ENCODE peak calls at places on chromosomes 6 and 20, in nine cellular contexts. One of them, this sample, is unnamed.

GRCh38 chr20:64037498-64038213 is 1.7 kb downstream of the C20orf204 start:
- DNase-seq in thoracic aorta: no peak
- DNase-seq in glutamatergic neuron: no peak
- DNase-seq in MCF 10A: no peak
- DNase-seq in prostate gland: no peak
- DNase-seq in GM10248: peak; percentile 63
- DNase-seq in lower leg skin: no peak
- DNase-seq in heart left ventricle: no peak
- DNase-seq in GM12865: peak; percentile 80
- DNase-seq in this sample: peak; percentile 76

GRCh38 chr6:5569491-5569890 is 308.2 kb downstream of the FARS2 start:
- DNase-seq in prostate gland: no peak
- DNase-seq in glutamatergic neuron: no peak
- DNase-seq in thoracic aorta: no peak
- DNase-seq in heart left ventricle: no peak
- DNase-seq in GM10248: no peak
- DNase-seq in lower leg skin: no peak
- DNase-seq in GM12865: no peak
- DNase-seq in MCF 10A: peak; percentile 22
- DNase-seq in this sample: no peak

GRCh38 chr20:34293589-34293988 is 9.6 kb downstream of the AHCY start:
- DNase-seq in lower leg skin: no peak
- DNase-seq in glutamatergic neuron: no peak
- DNase-seq in GM12865: no peak
- DNase-seq in prostate gland: no peak
- DNase-seq in MCF 10A: no peak
- DNase-seq in thoracic aorta: no peak
- DNase-seq in GM10248: no peak
- DNase-seq in heart left ventricle: no peak
- DNase-seq in this sample: no peak

GRCh38 chr6:144931172-144932035 is 646.3 kb downstream of the UTRN start:
- DNase-seq in heart left ventricle: no peak
- DNase-seq in glutamatergic neuron: peak; percentile 49
- DNase-seq in lower leg skin: peak; percentile 21
- DNase-seq in MCF 10A: peak; percentile 59
- DNase-seq in prostate gland: peak; percentile 27
- DNase-seq in GM12865: peak; percentile 41
- DNase-seq in thoracic aorta: no peak
- DNase-seq in GM10248: peak; percentile 6
- DNase-seq in this sample: peak; percentile 8

GRCh38 chr6:147054158-147054557 is 150.1 kb upstream of the STXBP5 start:
- DNase-seq in GM10248: no peak
- DNase-seq in GM12865: no peak
- DNase-seq in lower leg skin: no peak
- DNase-seq in prostate gland: no peak
- DNase-seq in glutamatergic neuron: no peak
- DNase-seq in MCF 10A: no peak
- DNase-seq in thoracic aorta: no peak
- DNase-seq in heart left ventricle: no peak
- DNase-seq in this sample: no peak

GRCh38 chr20:14336667-14337066 is 745 bp downstream of the FLRT3 start:
- DNase-seq in glutamatergic neuron: no peak
- DNase-seq in MCF 10A: peak; percentile 54
- DNase-seq in GM12865: peak; percentile 17
- DNase-seq in thoracic aorta: no peak
- DNase-seq in prostate gland: no peak
- DNase-seq in lower leg skin: no peak
- DNase-seq in GM10248: no peak
- DNase-seq in heart left ventricle: no peak
- DNase-seq in this sample: no peak

GRCh38 chr20:53786071-53786444 is 192.4 kb upstream of the ZNF217 start:
- DNase-seq in thoracic aorta: no peak
- DNase-seq in heart left ventricle: no peak
- DNase-seq in MCF 10A: no peak
- DNase-seq in GM12865: no peak
- DNase-seq in GM10248: no peak
- DNase-seq in lower leg skin: no peak
- DNase-seq in prostate gland: peak; percentile 76
- DNase-seq in glutamatergic neuron: no peak
- DNase-seq in this sample: no peak

GRCh38 chr20:34472246-34472925 is 43.8 kb upstream of the DYNLRB1 start:
- DNase-seq in prostate gland: no peak
- DNase-seq in MCF 10A: peak; percentile 30
- DNase-seq in GM12865: no peak
- DNase-seq in glutamatergic neuron: no peak
- DNase-seq in lower leg skin: no peak
- DNase-seq in GM10248: no peak
- DNase-seq in thoracic aorta: no peak
- DNase-seq in heart left ventricle: no peak
- DNase-seq in this sample: no peak

GRCh38 chr6:127791779-127792528 is 108.9 kb downstream of the THEMIS start:
- DNase-seq in thoracic aorta: no peak
- DNase-seq in lower leg skin: no peak
- DNase-seq in MCF 10A: no peak
- DNase-seq in glutamatergic neuron: no peak
- DNase-seq in heart left ventricle: no peak
- DNase-seq in GM12865: no peak
- DNase-seq in prostate gland: no peak
- DNase-seq in GM10248: no peak
- DNase-seq in this sample: no peak

GRCh38 chr6:127790571-127790970 is 110.3 kb downstream of the THEMIS start:
- DNase-seq in thoracic aorta: no peak
- DNase-seq in lower leg skin: no peak
- DNase-seq in prostate gland: no peak
- DNase-seq in MCF 10A: no peak
- DNase-seq in GM10248: no peak
- DNase-seq in heart left ventricle: no peak
- DNase-seq in GM12865: no peak
- DNase-seq in glutamatergic neuron: no peak
- DNase-seq in this sample: no peak

GRCh38 chr6:127793396-127793795 is 107.5 kb downstream of the THEMIS start:
- DNase-seq in thoracic aorta: no peak
- DNase-seq in GM10248: no peak
- DNase-seq in prostate gland: no peak
- DNase-seq in glutamatergic neuron: no peak
- DNase-seq in heart left ventricle: no peak
- DNase-seq in GM12865: no peak
- DNase-seq in lower leg skin: no peak
- DNase-seq in MCF 10A: no peak
- DNase-seq in this sample: no peak

GRCh38 chr6:127794405-127794804 is 106.5 kb downstream of the THEMIS start:
- DNase-seq in prostate gland: no peak
- DNase-seq in thoracic aorta: no peak
- DNase-seq in GM12865: no peak
- DNase-seq in MCF 10A: no peak
- DNase-seq in lower leg skin: no peak
- DNase-seq in GM10248: no peak
- DNase-seq in heart left ventricle: no peak
- DNase-seq in glutamatergic neuron: no peak
- DNase-seq in this sample: no peak

DNA sequence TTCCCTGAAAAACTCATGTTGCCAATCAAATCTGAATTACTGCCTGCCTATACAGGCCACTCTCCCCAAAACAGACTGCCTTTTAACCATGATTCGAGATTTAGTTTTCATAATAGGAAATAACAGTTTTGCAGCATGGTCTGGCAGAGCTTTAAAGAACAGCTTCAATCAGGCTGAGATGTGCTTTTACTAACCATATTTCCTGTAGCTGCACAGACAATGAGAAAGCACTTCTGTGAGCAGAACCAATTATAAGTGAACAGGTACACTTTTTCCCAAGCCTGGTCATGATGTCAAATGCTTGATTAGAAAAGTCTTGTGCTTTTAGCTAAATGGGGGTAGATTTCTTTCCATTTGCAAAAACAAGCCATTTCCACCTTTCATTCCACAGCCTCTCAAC is 108.2 kb downstream of the THEMIS start:
- DNase-seq in heart left ventricle: no peak
- DNase-seq in MCF 10A: no peak
- DNase-seq in GM12865: no peak
- DNase-seq in glutamatergic neuron: no peak
- DNase-seq in lower leg skin: no peak
- DNase-seq in prostate gland: no peak
- DNase-seq in GM10248: no peak
- DNase-seq in thoracic aorta: no peak
- DNase-seq in this sample: no peak
- TF ChIP-seq CTCF in heart left ventricle: no peak
- TF ChIP-seq CTCF in MCF 10A: no peak
- TF ChIP-seq CTCF in GM12865: no peak
- TF ChIP-seq CTCF in glutamatergic neuron: no peak
- TF ChIP-seq CTCF in lower leg skin: no peak
- TF ChIP-seq CTCF in prostate gland: no peak
- TF ChIP-seq CTCF in GM10248: no peak
- TF ChIP-seq CTCF in thoracic aorta: no peak
- TF ChIP-seq CTCF in this sample: no peak

GRCh38 chr20:5660346-5660745 is 89.9 kb upstream of the SHLD1 start:
- DNase-seq in lower leg skin: no peak
- DNase-seq in glutamatergic neuron: no peak
- DNase-seq in prostate gland: no peak
- DNase-seq in MCF 10A: no peak
- DNase-seq in GM12865: no peak
- DNase-seq in heart left ventricle: no peak
- DNase-seq in GM10248: no peak
- DNase-seq in thoracic aorta: no peak
- DNase-seq in this sample: no peak

GRCh38 chr20:5657873-5658200 is 92.4 kb upstream of the SHLD1 start:
- DNase-seq in GM10248: no peak
- DNase-seq in prostate gland: no peak
- DNase-seq in heart left ventricle: no peak
- DNase-seq in glutamatergic neuron: no peak
- DNase-seq in thoracic aorta: no peak
- DNase-seq in GM12865: no peak
- DNase-seq in MCF 10A: no peak
- DNase-seq in lower leg skin: no peak
- DNase-seq in this sample: no peak

GRCh38 chr20:5657190-5657872 is 92.9 kb upstream of the SHLD1 start:
- DNase-seq in heart left ventricle: peak; percentile 39
- DNase-seq in lower leg skin: peak; percentile 57
- DNase-seq in GM12865: no peak
- DNase-seq in GM10248: no peak
- DNase-seq in prostate gland: peak; percentile 40
- DNase-seq in thoracic aorta: no peak
- DNase-seq in MCF 10A: peak; percentile 99
- DNase-seq in glutamatergic neuron: no peak
- DNase-seq in this sample: no peak

GRCh38 chr20:5656136-5656535 is 94.1 kb upstream of the SHLD1 start:
- DNase-seq in GM10248: no peak
- DNase-seq in heart left ventricle: no peak
- DNase-seq in lower leg skin: no peak
- DNase-seq in glutamatergic neuron: no peak
- DNase-seq in MCF 10A: no peak
- DNase-seq in GM12865: no peak
- DNase-seq in prostate gland: no peak
- DNase-seq in thoracic aorta: no peak
- DNase-seq in this sample: no peak

DNA sequence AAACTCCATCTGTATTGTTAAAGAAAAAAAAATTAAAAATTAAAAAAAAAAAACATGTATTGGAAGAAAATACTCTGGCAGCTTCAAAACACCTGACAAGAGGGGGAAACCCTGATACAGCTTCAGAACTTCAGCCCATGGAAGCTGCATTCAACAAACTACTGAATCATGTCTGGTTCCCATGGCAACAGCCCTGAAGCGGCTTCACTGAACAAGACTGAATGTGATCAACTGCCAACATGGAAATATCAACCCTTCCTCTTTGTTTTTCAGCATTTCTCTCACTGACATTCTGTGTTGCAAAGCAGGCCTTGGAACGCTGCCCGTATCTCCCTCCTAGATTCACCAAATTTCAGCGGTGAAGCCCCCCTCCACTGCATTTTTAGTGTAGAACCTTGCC is 91.3 kb upstream of the SHLD1 start:
- DNase-seq in glutamatergic neuron: no peak
- DNase-seq in prostate gland: peak; percentile 44
- DNase-seq in GM12865: peak; percentile 79
- DNase-seq in MCF 10A: peak; percentile 83
- DNase-seq in lower leg skin: peak; percentile 83
- DNase-seq in heart left ventricle: peak; percentile 79
- DNase-seq in GM10248: peak; percentile 71
- DNase-seq in thoracic aorta: peak; percentile 53
- DNase-seq in this sample: peak; percentile 69
- TF ChIP-seq CTCF in glutamatergic neuron: no peak
- TF ChIP-seq CTCF in prostate gland: no peak
- TF ChIP-seq CTCF in GM12865: no peak
- TF ChIP-seq CTCF in MCF 10A: no peak
- TF ChIP-seq CTCF in lower leg skin: no peak
- TF ChIP-seq CTCF in heart left ventricle: no peak
- TF ChIP-seq CTCF in GM10248: no peak
- TF ChIP-seq CTCF in thoracic aorta: no peak
- TF ChIP-seq CTCF in this sample: no peak

GRCh38 chr6:100115702-100116101 is 121.7 kb upstream of the MCHR2 start:
- DNase-seq in lower leg skin: no peak
- DNase-seq in thoracic aorta: no peak
- DNase-seq in heart left ventricle: no peak
- DNase-seq in GM10248: no peak
- DNase-seq in glutamatergic neuron: no peak
- DNase-seq in GM12865: no peak
- DNase-seq in MCF 10A: no peak
- DNase-seq in prostate gland: no peak
- DNase-seq in this sample: no peak
- TF ChIP-seq CTCF in lower leg skin: no peak
- TF ChIP-seq CTCF in thoracic aorta: no peak
- TF ChIP-seq CTCF in heart left ventricle: no peak
- TF ChIP-seq CTCF in GM10248: no peak
- TF ChIP-seq CTCF in glutamatergic neuron: no peak
- TF ChIP-seq CTCF in GM12865: no peak
- TF ChIP-seq CTCF in MCF 10A: no peak
- TF ChIP-seq CTCF in prostate gland: no peak
- TF ChIP-seq CTCF in this sample: no peak

DNA sequence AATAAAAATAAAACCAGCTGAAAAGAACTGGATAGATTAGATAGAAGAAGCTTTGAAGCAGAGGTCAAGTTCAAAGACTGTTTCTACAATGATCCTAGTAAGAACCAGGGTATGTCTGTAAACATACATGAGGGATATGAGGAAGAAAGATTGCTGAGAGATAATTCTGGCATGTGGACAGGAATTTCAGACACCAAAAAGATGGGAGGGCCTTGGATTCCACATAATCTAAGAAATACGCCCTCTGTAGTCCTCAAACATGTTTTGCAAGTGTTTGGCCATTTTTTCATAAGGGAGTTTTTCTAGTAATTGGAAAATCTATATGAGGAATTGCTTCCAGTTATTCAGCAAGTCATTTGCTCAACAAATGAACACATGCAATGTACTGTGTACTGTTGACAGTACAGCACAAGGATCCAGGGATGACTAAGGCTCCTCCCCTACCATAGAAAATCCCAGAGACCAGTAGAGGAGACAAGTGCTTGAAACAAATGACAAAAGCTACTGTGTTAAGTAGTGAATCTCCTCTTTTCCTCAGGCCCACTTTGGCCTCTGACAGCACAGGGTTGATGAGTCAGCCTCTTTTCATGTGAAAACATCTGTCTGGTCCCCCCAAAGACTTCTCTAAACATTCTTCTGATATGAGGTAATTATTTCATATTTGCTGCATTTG is 795.9 kb downstream of the MAFB start:
- DNase-seq in glutamatergic neuron: no peak
- DNase-seq in GM10248: no peak
- DNase-seq in thoracic aorta: no peak
- DNase-seq in heart left ventricle: no peak
- DNase-seq in GM12865: no peak
- DNase-seq in prostate gland: no peak
- DNase-seq in MCF 10A: no peak
- DNase-seq in lower leg skin: no peak
- DNase-seq in this sample: no peak
- TF ChIP-seq CTCF in glutamatergic neuron: no peak
- TF ChIP-seq CTCF in GM10248: no peak
- TF ChIP-seq CTCF in thoracic aorta: no peak
- TF ChIP-seq CTCF in heart left ventricle: no peak
- TF ChIP-seq CTCF in GM12865: no peak
- TF ChIP-seq CTCF in prostate gland: no peak
- TF ChIP-seq CTCF in MCF 10A: no peak
- TF ChIP-seq CTCF in lower leg skin: no peak
- TF ChIP-seq CTCF in this sample: no peak

This sample was measured in GM20000.